ENCODE peak calls at places on chromosome X, in seven cellular contexts. Z, A, Q, U, D, K and J are unnamed samples.

GRCh38 chrX:53685711-53686110 is 808 bp downstream of the HUWE1 start:
- ATAC-seq in U (no peak), A (no peak), K (no peak), D (no peak), Z (no peak), Q (no peak), J (no peak)

GRCh38 chrX:19193584-19193983 is 71.3 kb upstream of the ADGRG2 start:
- ATAC-seq in Z (no peak), K (no peak), U (no peak), D (no peak), Q (no peak), A (no peak), J (no peak)

GRCh38 chrX:74242484-74243138 is 61.4 kb upstream of the ZCCHC13 start:
- ATAC-seq in K (no peak), Z (no peak), D (no peak), A (no peak), Q (no peak), U (peak; percentile 57), J (no peak)

GRCh38 chrX:115023139-115023538 is 5.7 kb upstream of the IL13RA2 start:
- ATAC-seq in A (no peak), Z (no peak), U (peak; percentile 61), Q (no peak), K (no peak), D (no peak), J (no peak)

GRCh38 chrX:43707812-43708548 is 51.9 kb downstream of the MAOA start:
- ATAC-seq in D (no peak), Z (no peak), U (peak; percentile 63), Q (no peak), A (no peak), K (no peak), J (no peak)

GRCh38 chrX:114976321-114976720 is 41.1 kb downstream of the IL13RA2 start:
- ATAC-seq in Q (no peak), K (no peak), D (no peak), A (no peak), U (no peak), Z (no peak), J (no peak)

GRCh38 chrX:323721-324628 is 5.4 kb upstream of the GTPBP6 start:
- ATAC-seq in Q (peak; percentile 69), A (peak; percentile 37), U (no peak), Z (peak; percentile 16), K (peak; percentile 29), D (peak; percentile 1), J (peak; percentile 1)

GRCh38 chrX:138485767-138486166 is 225.8 kb downstream of the FGF13 start:
- ATAC-seq in Z (no peak), Q (no peak), A (no peak), D (no peak), U (no peak), K (no peak), J (no peak)

GRCh38 chrX:33149085-33149484 is 62.3 kb downstream of the DMD start:
- ATAC-seq in D (no peak), K (no peak), U (no peak), Q (no peak), Z (no peak), A (no peak), J (no peak)

GRCh38 chrX:45775462-45775861 is 574.8 kb upstream of the DIPK2B start:
- ATAC-seq in K (no peak), U (no peak), Z (no peak), A (no peak), D (no peak), Q (no peak), J (no peak)

GRCh38 chrX:110159865-110160264 is 157.0 kb downstream of the TMEM164 start:
- ATAC-seq in K (no peak), Z (no peak), Q (peak; percentile 6), A (no peak), D (no peak), U (no peak), J (no peak)